ENCODE peak calls at places on chromosomes 2 and 18, in nine cellular contexts. I is HTR-8/SVneo, Y is thoracic aorta, N is HFFc6, A is H9, Z is Right ventricle myocardium superior, P is GOT3, H is NCI-H510A treated with DMSO at 0.1 percent for 48 hours, S is KG1. K is an unnamed sample.

GRCh38 chr2:165198181-165198580 is 5.7 kb downstream of the SCN3A start:
- DNase-seq in Z (no peak), S (no peak), A (no peak), H (peak; percentile 74), Y (no peak), I (no peak), P (no peak), N (no peak), K (no peak)

GRCh38 chr2:221573430-221574230 is 1.5 kb upstream of the EPHA4 start:
- DNase-seq in S (peak; percentile 40), A (peak; percentile 91), H (peak; percentile 80), Y (no peak), I (peak; percentile 72), Z (peak; percentile 92), N (peak; percentile 66), P (peak; percentile 42), K (peak; percentile 66)

GRCh38 chr2:84458436-84459027 is 548 bp downstream of the SUCLG1 start:
- DNase-seq in S (no peak), Z (no peak), H (no peak), P (no peak), A (no peak), Y (no peak), N (no peak), I (no peak), K (peak; percentile 25)

GRCh38 chr18:21740724-21741510 is at the start of gene MIB1:
- DNase-seq in H (peak; percentile 69), Y (peak; percentile 92), N (no peak), A (no peak), Z (peak; percentile 71), I (peak; percentile 35), S (peak; percentile 97), P (peak; percentile 90), K (peak; percentile 64)

GRCh38 chr2:230825354-230825753 is 39.4 kb upstream of the ITM2C start:
- DNase-seq in Z (no peak), P (no peak), Y (no peak), A (no peak), N (no peak), I (no peak), H (no peak), S (no peak), K (no peak)

GRCh38 chr2:189594305-189594704 is 13.7 kb upstream of the SLC40A1 start:
- DNase-seq in S (no peak), N (no peak), I (no peak), A (no peak), H (no peak), P (no peak), Y (no peak), Z (no peak), K (no peak)

GRCh38 chr2:54432181-54433020 is 23.7 kb upstream of the SPTBN1 start:
- DNase-seq in Y (no peak), N (no peak), P (no peak), H (no peak), I (no peak), Z (no peak), S (no peak), A (no peak), K (no peak)

GRCh38 chr2:64666810-64667438 is 13.2 kb upstream of the SERTAD2 start:
- DNase-seq in Y (no peak), S (no peak), N (no peak), A (no peak), H (no peak), Z (no peak), I (no peak), P (no peak), K (no peak)

K was measured in K562.